ENCODE peak calls at places on chromosomes 6 and 20, in four cellular contexts. N is K562, G is GM12891, W is GM12878. F is an unnamed sample.

GRCh38 chr20:8361008-8361652 is 229.1 kb downstream of the PLCB1 start:
- DNase-seq in N (no peak), G (no peak), W (peak), F (no peak)

GRCh38 chr6:45378324-45378926 is 691 bp upstream of the SUPT3H start:
- DNase-seq in N (no peak), G (no peak), W (no peak), F (no peak)

GRCh38 chr6:107699191-107700015 is 124.7 kb downstream of the SCML4 start:
- DNase-seq in N (peak), G (no peak), W (no peak), F (no peak)

GRCh38 chr6:41747256-41748101 is at the start of gene PGC:
- DNase-seq in N (peak), G (no peak), W (no peak), F (no peak)

GRCh38 chr6:89970072-89970471 is 75.8 kb downstream of the GJA10 start:
- DNase-seq in N (no peak), G (no peak), W (no peak), F (no peak)

GRCh38 chr6:51025082-51025777 is 206.6 kb downstream of the TFAP2B start:
- DNase-seq in N (peak), G (no peak), W (no peak), F (no peak)

GRCh38 chr6:6105472-6106036 is 98.8 kb upstream of the NRN1 start:
- DNase-seq in N (peak), G (no peak), W (no peak), F (no peak)

GRCh38 chr6:22755605-22756004 is 186.2 kb downstream of the HDGFL1 start:
- DNase-seq in N (no peak), G (no peak), W (no peak), F (no peak)

GRCh38 chr6:109076421-109076820 is 18.2 kb downstream of the SESN1 start:
- DNase-seq in N (no peak), G (no peak), W (no peak), F (no peak)

GRCh38 chr6:36631326-36632046 is 37.3 kb downstream of the SRSF3 start:
- DNase-seq in N (no peak), G (no peak), W (no peak), F (no peak)

GRCh38 chr6:115712562-115712961 is 348.1 kb downstream of the FRK start:
- DNase-seq in N (no peak), G (no peak), W (no peak), F (no peak)

GRCh38 chr6:43742285-43742684 is 27.7 kb upstream of the VEGFA start:
- DNase-seq in N (no peak), G (no peak), W (no peak), F (no peak)

GRCh38 chr6:143941852-143942627 is 66.0 kb downstream of the PLAGL1 start:
- DNase-seq in N (peak), G (no peak), W (no peak), F (peak)

GRCh38 chr6:139161169-139161568 is 26.3 kb downstream of the HECA start:
- DNase-seq in N (no peak), G (no peak), W (no peak), F (no peak)

GRCh38 chr20:62953839-62954703 is 1.6 kb downstream of the SLC17A9 start:
- DNase-seq in N (no peak), G (peak), W (peak), F (peak)

GRCh38 chr6:127824061-127824460 is 76.8 kb downstream of the THEMIS start:
- DNase-seq in N (no peak), G (no peak), W (no peak), F (no peak)

GRCh38 chr6:73704260-73704659 is 8.3 kb downstream of the CD109 start:
- DNase-seq in N (peak), G (no peak), W (no peak), F (no peak)

GRCh38 chr6:10951675-10952282 is 64.9 kb downstream of the SYCP2L start:
- DNase-seq in N (peak), G (no peak), W (no peak), F (peak)

GRCh38 chr20:3839328-3839727 is 7.3 kb upstream of the MAVS start:
- DNase-seq in N (peak), G (no peak), W (no peak), F (no peak)

GRCh38 chr20:22368235-22368634 is 216.1 kb downstream of the FOXA2 start:
- DNase-seq in N (no peak), G (no peak), W (no peak), F (peak)

GRCh38 chr6:83169511-83169910 is 23.6 kb downstream of the PGM3 start:
- DNase-seq in N (no peak), G (no peak), W (no peak), F (no peak)

GRCh38 chr6:10756085-10756484 is 8.5 kb downstream of the TMEM14B start:
- DNase-seq in N (no peak), G (no peak), W (no peak), F (peak)

GRCh38 chr6:99879431-99879830 is 114.6 kb downstream of the MCHR2 start:
- DNase-seq in N (no peak), G (no peak), W (no peak), F (no peak)

GRCh38 chr6:160121981-160122380 is 366 bp downstream of the SLC22A1 start:
- DNase-seq in N (no peak), G (no peak), W (no peak), F (no peak)

GRCh38 chr6:142332393-142333080 is 30.7 kb downstream of the ADGRG6 start:
- DNase-seq in N (no peak), G (no peak), W (no peak), F (no peak)

GRCh38 chr6:147666254-147666653 is 157.8 kb downstream of the SAMD5 start:
- DNase-seq in N (no peak), G (no peak), W (no peak), F (no peak)

GRCh38 chr6:25354078-25354940 is 75.1 kb downstream of the CARMIL1 start:
- DNase-seq in N (no peak), G (no peak), W (no peak), F (no peak)

GRCh38 chr20:825710-826421 is 7.6 kb upstream of the FAM110A start:
- DNase-seq in N (peak), G (no peak), W (no peak), F (no peak)

GRCh38 chr20:63495771-63496403 is 3.0 kb downstream of the EEF1A2 start:
- DNase-seq in N (peak), G (peak), W (no peak), F (peak)

GRCh38 chr6:125739364-125739763 is 10.1 kb upstream of the HEY2 start:
- DNase-seq in N (no peak), G (no peak), W (no peak), F (no peak)

GRCh38 chr6:52162940-52163908 is 23.0 kb upstream of the IL17A start:
- DNase-seq in N (peak), G (no peak), W (no peak), F (no peak)

DNA sequence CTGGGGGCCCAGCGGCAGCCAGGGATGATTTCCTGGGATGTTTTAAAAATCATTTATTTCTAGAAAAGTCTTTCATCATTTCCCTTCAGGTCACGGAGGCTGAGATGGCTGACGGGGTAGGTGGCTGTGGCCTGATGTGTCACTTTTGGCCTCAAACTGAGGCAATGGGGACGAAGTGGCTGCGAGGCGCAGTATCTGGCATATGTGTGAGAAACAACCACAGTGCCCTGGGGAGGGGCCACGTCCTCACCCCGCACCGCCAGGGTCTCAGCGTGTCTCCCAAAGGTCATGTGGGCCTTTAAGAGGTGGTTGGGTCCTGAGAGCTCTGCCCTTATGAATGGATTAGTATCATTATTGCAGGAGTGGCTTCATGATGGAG is 120.0 kb downstream of the CEBPB start:
- DNase-seq in N (no peak), G (no peak), W (no peak), F (no peak)
- TF ChIP-seq SPI1 in N (no peak), G (no peak), W (no peak), F (no peak)

GRCh38 chr6:80771941-80772340 is 665.5 kb downstream of the BCKDHB start:
- DNase-seq in N (no peak), G (no peak), W (no peak), F (no peak)

GRCh38 chr6:80767808-80768207 is 661.3 kb downstream of the BCKDHB start:
- DNase-seq in N (no peak), G (no peak), W (no peak), F (no peak)

DNA sequence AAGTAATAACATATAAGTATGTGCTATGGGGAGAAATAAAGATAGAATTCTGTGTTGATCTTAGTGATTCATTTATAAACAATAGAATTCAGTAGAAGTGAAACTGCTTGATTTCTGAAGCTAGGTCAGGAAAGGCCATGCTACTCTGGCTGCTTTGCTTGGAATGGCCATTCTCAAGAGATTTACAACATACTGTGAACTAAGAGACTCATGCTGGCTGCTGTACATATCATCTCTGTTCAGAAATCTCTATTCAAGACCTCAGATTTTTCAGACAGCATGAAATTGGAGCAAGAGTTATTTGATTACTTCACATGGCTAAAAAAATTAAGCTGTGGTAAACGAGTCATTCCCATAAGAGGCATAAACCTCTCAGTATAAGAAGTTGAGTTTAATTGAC is 662.6 kb downstream of the BCKDHB start:
- DNase-seq in N (no peak), G (no peak), W (no peak), F (no peak)
- TF ChIP-seq SPI1 in N (no peak), G (no peak), W (no peak), F (no peak)

GRCh38 chr6:1602356-1602713 is 7.4 kb upstream of the FOXC1 start:
- DNase-seq in N (no peak), G (no peak), W (no peak), F (no peak)

GRCh38 chr6:1604991-1605821 is 4.5 kb upstream of the FOXC1 start:
- DNase-seq in N (no peak), G (no peak), W (no peak), F (no peak)

GRCh38 chr6:1604347-1604990 is 5.2 kb upstream of the FOXC1 start:
- DNase-seq in N (peak), G (peak), W (no peak), F (peak)

GRCh38 chr6:1601616-1602355 is 7.9 kb upstream of the FOXC1 start:
- DNase-seq in N (no peak), G (no peak), W (no peak), F (no peak)

DNA sequence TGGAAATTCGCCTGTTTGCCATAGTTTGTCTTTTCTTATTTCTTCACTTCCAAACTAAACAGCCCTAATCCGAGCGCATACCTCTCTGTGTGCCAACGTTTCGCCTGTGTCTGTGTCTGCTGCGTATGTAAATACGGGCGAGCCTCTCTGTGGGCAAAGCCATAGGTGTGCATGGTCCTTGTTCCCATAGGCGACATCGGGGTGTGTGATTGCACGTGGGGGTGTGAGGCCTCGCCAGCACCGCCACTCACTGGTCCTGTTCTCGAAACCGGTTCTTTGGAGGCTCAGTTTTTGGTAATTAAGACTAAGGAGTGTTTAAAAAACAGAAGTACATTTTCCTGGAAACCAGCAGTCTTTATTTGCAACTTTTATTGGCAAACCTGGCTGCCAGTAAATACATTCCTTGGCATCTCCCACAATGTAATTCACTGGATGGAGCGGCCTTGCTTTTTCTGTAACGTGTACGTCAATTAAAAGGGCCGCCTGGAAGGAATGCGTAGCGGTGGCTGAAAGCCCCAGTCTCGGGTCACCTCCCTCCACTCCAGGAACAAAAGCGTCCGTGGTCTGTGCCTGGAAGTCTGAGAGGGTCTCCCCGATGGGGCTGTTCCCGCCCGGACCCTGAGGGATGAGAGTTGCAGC is 5.9 kb upstream of the FOXC1 start:
- DNase-seq in N (no peak), G (no peak), W (no peak), F (no peak)
- TF ChIP-seq SPI1 in N (no peak), G (no peak), W (no peak), F (no peak)

DNA sequence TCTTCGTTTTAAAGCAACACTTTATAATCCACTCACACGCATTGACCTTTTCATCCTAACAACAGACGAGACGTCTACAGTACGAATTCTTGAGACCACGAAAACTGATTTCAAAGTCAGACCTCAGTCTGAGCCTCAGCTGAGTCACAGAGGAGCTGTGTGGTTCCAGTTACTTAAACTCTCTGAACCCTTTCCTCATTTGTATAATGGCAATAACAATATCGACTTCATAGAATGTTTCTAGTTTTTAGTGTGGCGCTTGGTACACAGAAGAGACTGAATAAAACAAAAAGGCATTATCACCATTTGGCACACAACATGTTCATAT is 236.9 kb downstream of the ATXN1 start:
- DNase-seq in N (no peak), G (no peak), W (no peak), F (no peak)
- TF ChIP-seq SPI1 in N (no peak), G (no peak), W (no peak), F (no peak)

GRCh38 chr20:50014570-50015562 is 32.1 kb downstream of the SNAI1 start:
- DNase-seq in N (no peak), G (no peak), W (no peak), F (no peak)

GRCh38 chr20:50009521-50010454 is 27.0 kb downstream of the SNAI1 start:
- DNase-seq in N (no peak), G (no peak), W (no peak), F (no peak)

GRCh38 chr20:50015636-50015992 is 32.8 kb downstream of the SNAI1 start:
- DNase-seq in N (no peak), G (no peak), W (no peak), F (no peak)

GRCh38 chr20:50013976-50014375 is 31.2 kb downstream of the SNAI1 start:
- DNase-seq in N (no peak), G (no peak), W (no peak), F (no peak)

GRCh38 chr20:50012282-50013263 is 29.8 kb downstream of the SNAI1 start:
- DNase-seq in N (peak), G (no peak), W (no peak), F (no peak)
- TF ChIP-seq SPI1 in N (no peak), G (peak), W (no peak), F (no peak)

GRCh38 chr6:117267766-117268534 is 2.6 kb downstream of the VGLL2 start:
- DNase-seq in N (peak), G (no peak), W (no peak), F (no peak)
- TF ChIP-seq SPI1 in N (peak), G (no peak), W (no peak), F (no peak)

GRCh38 chr6:15747354-15747883 is 84.6 kb upstream of the DTNBP1 start:
- DNase-seq in N (no peak), G (no peak), W (no peak), F (no peak)

GRCh38 chr6:15752820-15753219 is 90.0 kb upstream of the DTNBP1 start:
- DNase-seq in N (peak), G (no peak), W (no peak), F (no peak)

GRCh38 chr6:15751721-15752350 is 89.0 kb upstream of the DTNBP1 start:
- DNase-seq in N (no peak), G (no peak), W (no peak), F (no peak)

GRCh38 chr6:15744824-15745402 is 82.1 kb upstream of the DTNBP1 start:
- DNase-seq in N (no peak), G (no peak), W (no peak), F (peak)

DNA sequence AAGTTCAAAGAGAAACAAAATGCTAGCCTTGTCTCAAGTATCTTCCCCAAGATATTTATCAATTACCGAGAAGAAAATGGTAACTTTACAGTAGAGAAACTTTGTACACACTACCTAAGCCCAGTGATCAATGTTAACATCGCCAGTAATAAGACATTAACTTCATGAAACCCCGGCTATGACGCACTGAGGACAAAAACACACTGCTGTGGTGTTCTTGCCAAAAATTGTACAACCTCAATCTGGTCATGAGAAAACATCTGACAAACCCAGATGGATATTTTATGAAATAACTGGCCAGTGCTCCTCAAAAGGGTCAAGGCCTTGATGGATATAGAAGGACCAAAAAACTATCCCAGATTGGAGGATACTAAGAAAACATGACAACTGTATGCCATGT is 85.5 kb upstream of the DTNBP1 start:
- DNase-seq in N (no peak), G (no peak), W (no peak), F (no peak)
- TF ChIP-seq SPI1 in N (no peak), G (no peak), W (no peak), F (no peak)

GRCh38 chr20:37333848-37334318 is 12.1 kb upstream of the SRC start:
- DNase-seq in N (no peak), G (no peak), W (no peak), F (no peak)
- TF ChIP-seq SPI1 in N (no peak), G (peak), W (peak), F (no peak)

DNA sequence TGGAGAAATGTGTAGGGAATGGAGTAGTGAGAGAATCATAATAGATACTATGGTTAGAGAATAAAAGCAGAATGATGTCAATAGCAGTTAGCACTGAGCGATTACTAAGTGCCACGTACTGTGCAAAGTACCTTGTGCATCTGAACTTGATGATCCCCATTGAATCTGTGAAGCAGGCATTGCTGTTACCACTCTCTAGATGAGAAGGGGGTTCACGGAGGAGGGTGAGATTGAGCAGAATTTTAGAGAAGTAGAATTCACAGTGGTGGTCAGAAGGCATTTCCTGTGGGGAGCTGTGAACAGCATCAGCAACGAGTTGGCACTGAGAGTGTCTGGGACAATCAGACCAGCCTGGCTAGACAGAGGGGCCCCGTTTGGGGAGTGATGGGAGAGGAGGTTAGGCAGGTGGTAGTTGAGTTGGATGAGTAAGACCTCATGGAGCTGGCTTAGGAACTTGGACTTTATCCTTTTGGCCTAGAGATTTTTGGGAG is 570.0 kb downstream of the QKI start:
- DNase-seq in N (no peak), G (no peak), W (peak), F (no peak)
- TF ChIP-seq SPI1 in N (no peak), G (no peak), W (no peak), F (no peak)

DNA sequence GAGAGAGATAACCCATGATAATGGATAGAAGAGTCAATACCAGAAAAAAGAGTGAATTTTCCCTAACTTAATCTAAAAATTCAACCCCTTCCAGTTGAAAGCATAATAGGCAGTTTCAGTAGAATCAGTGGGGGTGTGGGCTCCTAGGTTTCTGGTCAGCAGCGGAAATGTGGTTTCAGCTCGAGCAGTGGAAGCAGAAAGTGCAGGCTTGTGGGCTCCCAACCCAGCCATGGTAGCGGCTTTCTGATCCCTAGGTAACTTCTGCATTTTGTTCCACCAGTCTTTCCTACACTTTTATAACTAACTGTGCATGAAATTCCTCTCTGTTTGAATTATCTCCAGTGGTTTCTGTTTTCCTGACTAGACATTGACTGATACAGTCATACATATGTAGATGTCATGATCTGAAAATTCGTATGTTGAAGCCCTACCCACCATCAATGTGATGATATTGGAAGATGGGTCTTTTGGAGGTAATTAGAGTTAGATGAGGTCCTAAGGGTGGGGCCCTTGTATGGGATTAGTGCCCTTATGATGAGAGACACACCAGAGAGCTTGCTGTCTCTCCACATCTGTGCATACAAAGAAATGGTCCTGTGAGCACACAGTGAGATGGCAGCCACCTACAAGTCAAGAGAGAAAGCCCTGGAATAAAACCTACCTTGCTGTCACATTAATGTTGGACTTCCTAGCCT is 6.5 kb upstream of the DDO start:
- DNase-seq in N (no peak), G (no peak), W (no peak), F (peak)
- TF ChIP-seq SPI1 in N (no peak), G (no peak), W (no peak), F (peak)

F was measured in HL-60.